ENCODE peak calls at places on chromosomes 2 and 18, in four cellular contexts. F is tibial artery, J is heart right ventricle, V is IMR-90. A is an unnamed sample.

GRCh38 chr18:56083097-56083865 is 495.3 kb upstream of the TCF4 start:
- DNase-seq in J (peak; percentile 70), F (no peak), V (peak; percentile 92), A (no peak)

GRCh38 chr18:13381907-13382682 is 163.5 kb downstream of the LDLRAD4 start:
- DNase-seq in V (peak; percentile 21), F (peak; percentile 86), J (peak; percentile 69), A (peak; percentile 18)

GRCh38 chr2:27154990-27155615 is 6.3 kb downstream of the TCF23 start:
- DNase-seq in J (no peak), V (no peak), F (peak; percentile 60), A (no peak)

GRCh38 chr2:151577116-151577515 is 157.2 kb downstream of the NEB start:
- DNase-seq in F (no peak), V (no peak), J (no peak), A (no peak)

GRCh38 chr2:43102366-43103092 is 123.9 kb downstream of the ZFP36L2 start:
- DNase-seq in V (peak; percentile 77), J (peak; percentile 64), F (peak; percentile 89), A (no peak)

GRCh38 chr18:79605481-79605880 is 74.1 kb upstream of the CTDP1 start:
- DNase-seq in V (no peak), F (peak; percentile 56), J (no peak), A (no peak)

GRCh38 chr2:134362152-134362653 is 108.3 kb downstream of the MGAT5 start:
- DNase-seq in V (no peak), J (no peak), F (no peak), A (no peak)

GRCh38 chr2:28822036-28822435 is 11.4 kb downstream of the SPDYA start:
- DNase-seq in V (no peak), J (no peak), F (no peak), A (no peak)

GRCh38 chr2:175575346-175576258 is 394.1 kb upstream of the ATP5MC3 start:
- DNase-seq in V (no peak), F (no peak), J (no peak), A (no peak)

GRCh38 chr2:128008089-128008672 is 19.7 kb downstream of the SAP130 start:
- DNase-seq in V (no peak), F (no peak), J (no peak), A (no peak)

GRCh38 chr2:128003463-128003862 is 24.4 kb downstream of the SAP130 start:
- DNase-seq in F (no peak), V (no peak), J (no peak), A (no peak)

DNA sequence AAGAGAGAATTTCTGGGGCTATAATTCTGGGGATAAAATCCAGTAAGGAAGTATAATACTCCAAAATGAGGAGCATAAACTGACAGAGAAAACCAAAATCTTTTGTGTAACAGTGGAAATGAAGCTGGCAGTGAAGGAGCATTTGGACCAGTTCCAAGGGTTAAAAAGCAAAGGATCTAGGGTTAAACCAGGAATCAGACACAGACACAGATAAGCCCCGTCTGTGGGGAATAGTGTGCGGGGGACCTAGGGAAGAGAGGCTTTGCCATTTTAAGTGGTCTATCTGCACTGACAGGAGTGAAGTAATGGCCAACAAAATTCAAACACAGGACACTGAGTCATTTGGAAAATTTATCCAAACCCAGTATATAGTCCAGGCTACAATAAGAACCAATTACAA is 23.4 kb downstream of the SAP130 start:
- DNase-seq in V (no peak), J (no peak), F (no peak), A (no peak)
- TF ChIP-seq CTCF in V (no peak), J (no peak), F (no peak), A (no peak)

DNA sequence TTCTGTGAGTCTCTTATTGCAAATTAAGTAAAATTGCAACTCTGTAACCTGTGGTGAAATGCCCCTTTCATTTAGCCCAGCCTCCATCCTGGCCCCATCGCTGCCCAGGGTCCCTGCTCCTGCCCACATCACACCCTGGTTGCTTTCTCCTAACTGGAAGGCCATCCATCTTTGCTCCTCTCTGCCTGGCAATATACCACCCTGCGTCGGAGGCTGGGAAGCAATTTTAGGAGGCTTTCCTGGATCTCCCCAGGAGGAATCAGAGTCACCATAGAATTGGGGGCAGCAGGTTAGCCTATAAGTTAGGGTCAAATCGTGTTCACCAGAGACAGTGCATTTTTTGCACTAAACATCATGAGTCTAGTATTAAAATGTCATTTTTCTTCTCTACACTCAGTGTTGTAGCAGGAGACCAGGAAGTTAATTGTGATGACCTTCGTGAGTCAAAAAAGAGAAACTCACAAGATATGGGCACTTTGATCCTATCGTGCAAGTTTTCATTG is 14.5 kb upstream of the TXNDC2 start:
- DNase-seq in F (no peak), V (no peak), J (no peak), A (no peak)
- H3K4me1 ChIP-seq in F (peaks cover 7% of the 10 kb centered on the region), V (peaks cover 16% of the 10 kb centered on the region), J (peaks cover 3% of the 10 kb centered on the region), A (peaks cover 14% of the 10 kb centered on the region)

GRCh38 chr2:32489061-32489460 is 132.2 kb downstream of the BIRC6 start:
- DNase-seq in V (no peak), F (no peak), J (no peak), A (no peak)
- H3K36me3 ChIP-seq in V (peaks cover 23% of the 10 kb centered on the region), F (peaks cover 30% of the 10 kb centered on the region), J (peaks cover 80% of the 10 kb centered on the region), A (peaks cover 74% of the 10 kb centered on the region)

GRCh38 chr2:146734042-146734715 is 1110.7 kb upstream of the ACVR2A start:
- DNase-seq in J (no peak), F (no peak), V (peak; percentile 41), A (peak; percentile 87)
- TF ChIP-seq CTCF in J (peak; percentile 53), F (peak; percentile 42), V (peak; percentile 46), A (peak; percentile 49)